ENCODE peak calls at places on chromosome 21, in four cellular contexts. One of them, this sample, is unnamed.

GRCh38 chr21:35829014-35829525 is 231.3 kb downstream of the SETD4 start:
- DNase-seq in astrocyte of the spinal cord: no peak
- DNase-seq in MCF 10A: no peak
- DNase-seq in NCI-H2081 treated with DMSO at 0.1 percent for 48 hours: no peak
- DNase-seq in this sample: no peak

GRCh38 chr21:44931137-44931500 is 8.7 kb upstream of the SLX9 start:
- DNase-seq in MCF 10A: peak
- DNase-seq in NCI-H2081 treated with DMSO at 0.1 percent for 48 hours: no peak
- DNase-seq in astrocyte of the spinal cord: no peak
- DNase-seq in this sample: peak

GRCh38 chr21:36579898-36580297 is 100.0 kb upstream of the CLDN14 start:
- DNase-seq in MCF 10A: no peak
- DNase-seq in astrocyte of the spinal cord: no peak
- DNase-seq in NCI-H2081 treated with DMSO at 0.1 percent for 48 hours: no peak
- DNase-seq in this sample: no peak

GRCh38 chr21:14206222-14206621 is 4.5 kb downstream of the LIPI start:
- DNase-seq in astrocyte of the spinal cord: no peak
- DNase-seq in NCI-H2081 treated with DMSO at 0.1 percent for 48 hours: no peak
- DNase-seq in MCF 10A: no peak
- DNase-seq in this sample: no peak

GRCh38 chr21:33541756-33542639 is at the start of gene GART:
- DNase-seq in astrocyte of the spinal cord: peak
- DNase-seq in NCI-H2081 treated with DMSO at 0.1 percent for 48 hours: no peak
- DNase-seq in MCF 10A: peak
- DNase-seq in this sample: peak

GRCh38 chr21:46064870-46065214 is 33.1 kb upstream of the COL6A2 start:
- DNase-seq in MCF 10A: no peak
- DNase-seq in NCI-H2081 treated with DMSO at 0.1 percent for 48 hours: no peak
- DNase-seq in astrocyte of the spinal cord: no peak
- DNase-seq in this sample: no peak

GRCh38 chr21:27511241-27511640 is 544.4 kb upstream of the ADAMTS5 start:
- DNase-seq in astrocyte of the spinal cord: no peak
- DNase-seq in MCF 10A: no peak
- DNase-seq in NCI-H2081 treated with DMSO at 0.1 percent for 48 hours: no peak
- DNase-seq in this sample: no peak

GRCh38 chr21:39182484-39183271 is 573 bp downstream of the PSMG1 start:
- DNase-seq in astrocyte of the spinal cord: peak
- DNase-seq in NCI-H2081 treated with DMSO at 0.1 percent for 48 hours: no peak
- DNase-seq in MCF 10A: peak
- DNase-seq in this sample: no peak

GRCh38 chr21:15848632-15849031 is 118.8 kb downstream of the USP25 start:
- DNase-seq in MCF 10A: peak
- DNase-seq in NCI-H2081 treated with DMSO at 0.1 percent for 48 hours: no peak
- DNase-seq in astrocyte of the spinal cord: peak
- DNase-seq in this sample: no peak

GRCh38 chr21:37423103-37423502 is 56.5 kb downstream of the DYRK1A start:
- DNase-seq in NCI-H2081 treated with DMSO at 0.1 percent for 48 hours: no peak
- DNase-seq in astrocyte of the spinal cord: no peak
- DNase-seq in MCF 10A: no peak
- DNase-seq in this sample: no peak

GRCh38 chr21:26806734-26807372 is 38.4 kb downstream of the ADAMTS1 start:
- DNase-seq in MCF 10A: peak
- DNase-seq in NCI-H2081 treated with DMSO at 0.1 percent for 48 hours: no peak
- DNase-seq in astrocyte of the spinal cord: peak
- DNase-seq in this sample: no peak

GRCh38 chr21:44507673-44508425 is 32.1 kb downstream of the KRTAP10-1 start:
- DNase-seq in NCI-H2081 treated with DMSO at 0.1 percent for 48 hours: no peak
- DNase-seq in astrocyte of the spinal cord: no peak
- DNase-seq in MCF 10A: no peak
- DNase-seq in this sample: no peak

This sample was measured in GM18507.